ENCODE peak calls at places on chromosome 19, in seven cellular contexts. K, N, R, Q, Y, S and U are unnamed samples.

GRCh38 chr19:52492991-52493470 is 34.4 kb upstream of the ZNF808 start:
- DNase-seq in K (no peak), N (no peak), R (no peak), Q (no peak), Y (no peak), S (no peak), U (no peak)

GRCh38 chr19:18750295-18750970 is 40.7 kb downstream of the COMP start:
- DNase-seq in K (no peak), N (no peak), R (no peak), Q (no peak), Y (no peak), S (no peak), U (no peak)

GRCh38 chr19:13022111-13022858 is 27.0 kb downstream of the NFIX start:
- DNase-seq in K (no peak), N (peak), R (no peak), Q (no peak), Y (no peak), S (no peak), U (no peak)

GRCh38 chr19:40549007-40549708 is 27.5 kb upstream of the SHKBP1 start:
- DNase-seq in K (no peak), N (peak), R (peak), Q (peak), Y (no peak), S (peak), U (peak)

GRCh38 chr19:33876192-33876591 is 79.5 kb downstream of the KCTD15 start:
- DNase-seq in K (no peak), N (no peak), R (no peak), Q (no peak), Y (no peak), S (no peak), U (no peak)

GRCh38 chr19:2271516-2272103 is 10.4 kb downstream of the PEAK3 start:
- DNase-seq in K (no peak), N (no peak), R (no peak), Q (no peak), Y (no peak), S (no peak), U (no peak)

GRCh38 chr19:55005684-55006488 is 32.2 kb downstream of the GP6 start:
- DNase-seq in K (no peak), N (no peak), R (peak), Q (peak), Y (peak), S (peak), U (peak)

GRCh38 chr19:2248136-2249009 is 750 bp upstream of the AMH start:
- DNase-seq in K (no peak), N (no peak), R (no peak), Q (no peak), Y (no peak), S (peak), U (no peak)

GRCh38 chr19:16041571-16042386 is 34.5 kb upstream of the TPM4 start:
- DNase-seq in K (peak), N (peak), R (peak), Q (peak), Y (peak), S (peak), U (peak)

GRCh38 chr19:7500811-7501450 is 12.1 kb upstream of the PEX11G start:
- DNase-seq in K (peak), N (peak), R (peak), Q (peak), Y (no peak), S (peak), U (peak)

GRCh38 chr19:51327066-51327985 is 14.6 kb downstream of the VSIG10L start:
- DNase-seq in K (no peak), N (no peak), R (peak), Q (peak), Y (no peak), S (no peak), U (no peak)

GRCh38 chr19:51772977-51773376 is 12.0 kb downstream of the FPR2 start:
- DNase-seq in K (no peak), N (no peak), R (no peak), Q (no peak), Y (no peak), S (no peak), U (no peak)

GRCh38 chr19:7063764-7064418 is 5.4 kb upstream of the MBD3L3 start:
- DNase-seq in K (no peak), N (no peak), R (no peak), Q (no peak), Y (no peak), S (no peak), U (no peak)

GRCh38 chr19:2282062-2282861 is at the start of gene PEAK3:
- DNase-seq in K (no peak), N (peak), R (no peak), Q (no peak), Y (peak), S (no peak), U (no peak)

GRCh38 chr19:17933414-17934129 is 757 bp downstream of the CCDC124 start:
- DNase-seq in K (no peak), N (no peak), R (no peak), Q (no peak), Y (no peak), S (no peak), U (no peak)

GRCh38 chr19:46404884-46405658 is 8.3 kb downstream of the CCDC8 start:
- DNase-seq in K (no peak), N (no peak), R (no peak), Q (no peak), Y (no peak), S (no peak), U (no peak)